ENCODE peak calls at places on chromosomes 2 and 18, in nine cellular contexts. One of them, this sample, is unnamed.

GRCh38 chr2:229118336-229118735 is 152.8 kb downstream of the PID1 start:
- DNase-seq in A549: no peak
- DNase-seq in breast epithelium: no peak
- DNase-seq in right lobe of liver: no peak
- DNase-seq in tibial nerve: no peak
- DNase-seq in heart left ventricle: no peak
- DNase-seq in suprapubic skin: no peak
- DNase-seq in sigmoid colon: no peak
- DNase-seq in stomach: no peak
- DNase-seq in this sample: no peak

GRCh38 chr2:236971919-236972381 is 113.7 kb upstream of the COPS8 start:
- DNase-seq in sigmoid colon: no peak
- DNase-seq in stomach: no peak
- DNase-seq in tibial nerve: no peak
- DNase-seq in heart left ventricle: no peak
- DNase-seq in breast epithelium: no peak
- DNase-seq in suprapubic skin: no peak
- DNase-seq in A549: no peak
- DNase-seq in right lobe of liver: no peak
- DNase-seq in this sample: no peak

GRCh38 chr2:111022630-111023029 is 98.1 kb upstream of the BCL2L11 start:
- DNase-seq in suprapubic skin: no peak
- DNase-seq in A549: no peak
- DNase-seq in heart left ventricle: no peak
- DNase-seq in sigmoid colon: no peak
- DNase-seq in breast epithelium: no peak
- DNase-seq in stomach: no peak
- DNase-seq in right lobe of liver: no peak
- DNase-seq in tibial nerve: no peak
- DNase-seq in this sample: no peak

GRCh38 chr18:37244618-37245017 is 321.0 kb downstream of the CELF4 start:
- DNase-seq in A549: no peak
- DNase-seq in right lobe of liver: peak; percentile 24
- DNase-seq in sigmoid colon: no peak
- DNase-seq in stomach: no peak
- DNase-seq in suprapubic skin: no peak
- DNase-seq in breast epithelium: no peak
- DNase-seq in heart left ventricle: no peak
- DNase-seq in tibial nerve: no peak
- DNase-seq in this sample: no peak

GRCh38 chr18:6255121-6255742 is 159.5 kb downstream of the L3MBTL4 start:
- DNase-seq in sigmoid colon: no peak
- DNase-seq in right lobe of liver: no peak
- DNase-seq in heart left ventricle: no peak
- DNase-seq in breast epithelium: no peak
- DNase-seq in stomach: no peak
- DNase-seq in A549: no peak
- DNase-seq in tibial nerve: no peak
- DNase-seq in suprapubic skin: no peak
- DNase-seq in this sample: no peak

GRCh38 chr2:58027029-58027428 is 19.6 kb upstream of the VRK2 start:
- DNase-seq in breast epithelium: no peak
- DNase-seq in A549: no peak
- DNase-seq in sigmoid colon: no peak
- DNase-seq in tibial nerve: no peak
- DNase-seq in suprapubic skin: no peak
- DNase-seq in heart left ventricle: no peak
- DNase-seq in right lobe of liver: no peak
- DNase-seq in stomach: no peak
- DNase-seq in this sample: no peak

GRCh38 chr2:15043336-15044058 is 411.0 kb downstream of the LRATD1 start:
- DNase-seq in stomach: no peak
- DNase-seq in right lobe of liver: no peak
- DNase-seq in tibial nerve: no peak
- DNase-seq in heart left ventricle: no peak
- DNase-seq in suprapubic skin: no peak
- DNase-seq in breast epithelium: no peak
- DNase-seq in sigmoid colon: peak; percentile 78
- DNase-seq in A549: no peak
- DNase-seq in this sample: no peak

GRCh38 chr2:207499114-207499513 is 30.6 kb upstream of the CREB1 start:
- DNase-seq in suprapubic skin: no peak
- DNase-seq in right lobe of liver: no peak
- DNase-seq in stomach: no peak
- DNase-seq in breast epithelium: no peak
- DNase-seq in tibial nerve: no peak
- DNase-seq in sigmoid colon: no peak
- DNase-seq in A549: no peak
- DNase-seq in heart left ventricle: no peak
- DNase-seq in this sample: no peak

GRCh38 chr2:12070153-12070552 is 323.7 kb downstream of the LPIN1 start:
- DNase-seq in breast epithelium: no peak
- DNase-seq in tibial nerve: no peak
- DNase-seq in heart left ventricle: no peak
- DNase-seq in A549: no peak
- DNase-seq in sigmoid colon: no peak
- DNase-seq in right lobe of liver: no peak
- DNase-seq in suprapubic skin: no peak
- DNase-seq in stomach: no peak
- DNase-seq in this sample: no peak

GRCh38 chr18:58776084-58776483 is 88.6 kb upstream of the ZNF532 start:
- DNase-seq in sigmoid colon: no peak
- DNase-seq in suprapubic skin: no peak
- DNase-seq in A549: no peak
- DNase-seq in heart left ventricle: no peak
- DNase-seq in tibial nerve: no peak
- DNase-seq in stomach: no peak
- DNase-seq in breast epithelium: no peak
- DNase-seq in right lobe of liver: no peak
- DNase-seq in this sample: no peak

GRCh38 chr2:40049782-40050181 is 270.7 kb upstream of the THUMPD2 start:
- DNase-seq in suprapubic skin: no peak
- DNase-seq in heart left ventricle: no peak
- DNase-seq in stomach: no peak
- DNase-seq in tibial nerve: no peak
- DNase-seq in right lobe of liver: no peak
- DNase-seq in sigmoid colon: no peak
- DNase-seq in A549: no peak
- DNase-seq in breast epithelium: no peak
- DNase-seq in this sample: no peak

GRCh38 chr2:197972017-197972416 is 167.6 kb downstream of the PLCL1 start:
- DNase-seq in breast epithelium: peak; percentile 20
- DNase-seq in right lobe of liver: no peak
- DNase-seq in sigmoid colon: peak; percentile 74
- DNase-seq in suprapubic skin: no peak
- DNase-seq in tibial nerve: peak; percentile 48
- DNase-seq in A549: no peak
- DNase-seq in heart left ventricle: peak; percentile 32
- DNase-seq in stomach: peak; percentile 43
- DNase-seq in this sample: no peak

GRCh38 chr18:50879302-50880107 is 587 bp downstream of the ME2 start:
- DNase-seq in heart left ventricle: peak; percentile 12
- DNase-seq in sigmoid colon: no peak
- DNase-seq in suprapubic skin: no peak
- DNase-seq in A549: no peak
- DNase-seq in right lobe of liver: no peak
- DNase-seq in breast epithelium: no peak
- DNase-seq in stomach: peak; percentile 43
- DNase-seq in tibial nerve: no peak
- DNase-seq in this sample: peak; percentile 20

GRCh38 chr2:65019675-65020195 is 30.5 kb downstream of the SLC1A4 start:
- DNase-seq in suprapubic skin: no peak
- DNase-seq in stomach: no peak
- DNase-seq in heart left ventricle: no peak
- DNase-seq in right lobe of liver: no peak
- DNase-seq in tibial nerve: no peak
- DNase-seq in sigmoid colon: no peak
- DNase-seq in A549: no peak
- DNase-seq in breast epithelium: no peak
- DNase-seq in this sample: no peak

GRCh38 chr2:202831241-202831997 is 40.1 kb downstream of the ICA1L start:
- DNase-seq in right lobe of liver: no peak
- DNase-seq in sigmoid colon: no peak
- DNase-seq in heart left ventricle: peak; percentile 16
- DNase-seq in A549: peak; percentile 52
- DNase-seq in tibial nerve: no peak
- DNase-seq in suprapubic skin: no peak
- DNase-seq in breast epithelium: no peak
- DNase-seq in stomach: peak; percentile 33
- DNase-seq in this sample: no peak
- TF ChIP-seq CTCF in right lobe of liver: peak; percentile 78
- TF ChIP-seq CTCF in sigmoid colon: peak; percentile 32
- TF ChIP-seq CTCF in heart left ventricle: peak; percentile 42
- TF ChIP-seq CTCF in A549: peak; percentile 91
- TF ChIP-seq CTCF in tibial nerve: peak; percentile 25
- TF ChIP-seq CTCF in suprapubic skin: no peak
- TF ChIP-seq CTCF in breast epithelium: no peak
- TF ChIP-seq CTCF in stomach: peak; percentile 33
- TF ChIP-seq CTCF in this sample: peak; percentile 48

DNA sequence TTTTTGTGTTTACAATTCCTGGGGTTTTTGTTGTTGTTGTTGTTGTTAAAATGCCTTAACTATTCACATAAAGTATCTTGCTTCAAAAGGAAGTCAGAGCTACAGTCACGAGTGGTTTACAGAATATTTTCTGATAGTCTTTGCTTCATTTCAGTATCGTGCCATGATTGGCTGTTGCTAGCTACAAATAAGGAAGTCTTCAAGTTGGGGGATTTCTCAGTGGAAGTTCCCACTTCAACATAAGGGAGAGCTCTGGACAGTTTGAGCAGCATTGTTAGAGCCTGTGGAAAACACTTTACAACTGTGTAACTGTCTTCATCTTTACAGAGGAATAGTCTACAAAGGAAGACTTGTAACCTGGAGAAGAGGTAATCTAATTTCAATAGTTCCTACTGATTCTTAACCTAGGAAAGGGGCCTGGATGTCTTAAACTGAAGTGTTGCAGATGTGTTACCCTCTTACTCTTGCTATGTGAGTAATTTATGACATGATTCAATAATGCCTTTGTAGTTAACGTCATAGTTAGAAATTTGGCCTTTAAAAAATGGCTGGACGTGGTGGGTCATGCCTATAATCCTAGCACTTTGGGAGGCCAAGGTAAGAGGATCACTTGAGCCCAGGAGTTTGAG is 23.4 kb upstream of the TANK start:
- DNase-seq in sigmoid colon: no peak
- DNase-seq in tibial nerve: no peak
- DNase-seq in A549: no peak
- DNase-seq in stomach: no peak
- DNase-seq in suprapubic skin: no peak
- DNase-seq in heart left ventricle: peak; percentile 15
- DNase-seq in breast epithelium: no peak
- DNase-seq in right lobe of liver: no peak
- DNase-seq in this sample: no peak
- TF ChIP-seq POLR2A in sigmoid colon: no peak
- TF ChIP-seq POLR2A in tibial nerve: peak; percentile 31
- TF ChIP-seq POLR2A in A549: no peak
- TF ChIP-seq POLR2A in stomach: no peak
- TF ChIP-seq POLR2A in suprapubic skin: no peak
- TF ChIP-seq POLR2A in heart left ventricle: peak; percentile 17
- TF ChIP-seq POLR2A in breast epithelium: peak; percentile 49
- TF ChIP-seq POLR2A in right lobe of liver: no peak
- TF ChIP-seq POLR2A in this sample: peak; percentile 46

GRCh38 chr2:88903744-88904353 is 212.4 kb downstream of the RPIA start:
- DNase-seq in breast epithelium: no peak
- DNase-seq in heart left ventricle: no peak
- DNase-seq in stomach: no peak
- DNase-seq in sigmoid colon: no peak
- DNase-seq in tibial nerve: no peak
- DNase-seq in right lobe of liver: no peak
- DNase-seq in suprapubic skin: no peak
- DNase-seq in A549: peak; percentile 13
- DNase-seq in this sample: no peak
- TF ChIP-seq CTCF in breast epithelium: no peak
- TF ChIP-seq CTCF in heart left ventricle: peak; percentile 59
- TF ChIP-seq CTCF in stomach: peak; percentile 26
- TF ChIP-seq CTCF in sigmoid colon: no peak
- TF ChIP-seq CTCF in tibial nerve: peak; percentile 45
- TF ChIP-seq CTCF in right lobe of liver: peak; percentile 67
- TF ChIP-seq CTCF in suprapubic skin: peak; percentile 29
- TF ChIP-seq CTCF in A549: peak; percentile 73
- TF ChIP-seq CTCF in this sample: peak; percentile 40

GRCh38 chr2:43219383-43220228 is 6.8 kb downstream of the ZFP36L2 start:
- DNase-seq in suprapubic skin: peak; percentile 94
- DNase-seq in A549: peak; percentile 81
- DNase-seq in heart left ventricle: peak; percentile 91
- DNase-seq in sigmoid colon: peak; percentile 95
- DNase-seq in right lobe of liver: peak; percentile 94
- DNase-seq in stomach: peak; percentile 92
- DNase-seq in breast epithelium: peak; percentile 85
- DNase-seq in tibial nerve: peak; percentile 67
- DNase-seq in this sample: peak; percentile 96
- TF ChIP-seq POLR2A in suprapubic skin: no peak
- TF ChIP-seq POLR2A in A549: peak; percentile 48
- TF ChIP-seq POLR2A in heart left ventricle: peak; percentile 43
- TF ChIP-seq POLR2A in sigmoid colon: peak; percentile 60
- TF ChIP-seq POLR2A in right lobe of liver: peak; percentile 81
- TF ChIP-seq POLR2A in stomach: no peak
- TF ChIP-seq POLR2A in breast epithelium: no peak
- TF ChIP-seq POLR2A in tibial nerve: no peak
- TF ChIP-seq POLR2A in this sample: peak; percentile 73

GRCh38 chr18:60413944-60414547 is 41.5 kb upstream of the MC4R start:
- DNase-seq in suprapubic skin: no peak
- DNase-seq in A549: no peak
- DNase-seq in heart left ventricle: no peak
- DNase-seq in stomach: no peak
- DNase-seq in tibial nerve: no peak
- DNase-seq in sigmoid colon: no peak
- DNase-seq in right lobe of liver: no peak
- DNase-seq in breast epithelium: no peak
- DNase-seq in this sample: no peak
- TF ChIP-seq CTCF in suprapubic skin: no peak
- TF ChIP-seq CTCF in A549: peak; percentile 43
- TF ChIP-seq CTCF in heart left ventricle: no peak
- TF ChIP-seq CTCF in stomach: no peak
- TF ChIP-seq CTCF in tibial nerve: no peak
- TF ChIP-seq CTCF in sigmoid colon: no peak
- TF ChIP-seq CTCF in right lobe of liver: peak; percentile 53
- TF ChIP-seq CTCF in breast epithelium: no peak
- TF ChIP-seq CTCF in this sample: no peak

This sample was measured in Peyer's patch.